ENCODE peak calls at places on chromosomes 5 and 9, in five cellular contexts. E, A, M, U and I are unnamed samples.

GRCh38 chr5:141522301-141522700 is 33.4 kb downstream of the PCDHGC5 start:
- DNase-seq in U (no peak), A (no peak), M (no peak), E (no peak), I (no peak)

GRCh38 chr5:138339464-138339863 is 1.4 kb downstream of the FAM53C start:
- DNase-seq in M (no peak), U (no peak), E (no peak), A (no peak), I (no peak)

GRCh38 chr5:146025108-146025507 is 80.3 kb downstream of the PLAC8L1 start:
- DNase-seq in E (no peak), U (peak; percentile 17), A (no peak), M (peak; percentile 82), I (no peak)

GRCh38 chr5:19546521-19546920 is 441.5 kb downstream of the CDH18 start:
- DNase-seq in M (no peak), E (no peak), U (no peak), A (no peak), I (peak; percentile 10)

GRCh38 chr5:149853019-149853648 is 91.5 kb downstream of the PDE6A start:
- DNase-seq in U (peak; percentile 86), A (peak; percentile 12), M (peak; percentile 80), E (no peak), I (peak; percentile 83)

GRCh38 chr9:136510561-136510960 is 27.7 kb upstream of the SEC16A start:
- DNase-seq in U (no peak), A (no peak), M (no peak), E (no peak), I (no peak)

GRCh38 chr9:112711050-112711689 is 6.7 kb downstream of the INIP start:
- DNase-seq in M (no peak), A (peak; percentile 13), E (no peak), U (peak; percentile 36), I (peak; percentile 16)

GRCh38 chr5:159345336-159345735 is 15.0 kb upstream of the IL12B start:
- DNase-seq in U (no peak), A (no peak), M (no peak), E (no peak), I (no peak)

GRCh38 chr5:150130493-150130922 is 25.1 kb downstream of the PDGFRB start:
- DNase-seq in E (no peak), M (no peak), U (no peak), A (no peak), I (no peak)

GRCh38 chr9:89277454-89277853 is 33.5 kb upstream of the CKS2 start:
- DNase-seq in U (peak; percentile 9), E (no peak), M (peak; percentile 33), A (no peak), I (no peak)